ENCODE peak calls at places on chromosomes 3 and 15, in nine cellular contexts. B is astrocyte of the spinal cord; I is amygdala; Z is lower lobe of right lung; A is testis; N is stimulated activated CD4-positive, alpha-beta T cell treated with anti-CD3 and anti-CD28 coated beads, Interleukin-2, amount 100 ng/mL, for 4 hours; U is non-pigmented ciliary epithelial cell; J is activated T-cell treated with anti-CD3 and anti-CD28 coated beads, Interleukin-2, amount 50 U/mL, for 72 hours; P is PC-3. V is an unnamed sample.

GRCh38 chr3:43515208-43515917 is 106.4 kb downstream of the ANO10 start:
- DNase-seq in B (no peak), J (no peak), Z (no peak), I (no peak), P (no peak), N (no peak), U (no peak), A (no peak), V (no peak)

GRCh38 chr3:52265387-52265786 is 13.1 kb downstream of the WDR82 start:
- DNase-seq in U (no peak), P (peak), Z (no peak), B (no peak), N (no peak), J (no peak), A (no peak), I (no peak), V (no peak)

GRCh38 chr3:108548304-108548703 is 37.9 kb upstream of the MYH15 start:
- DNase-seq in B (no peak), I (no peak), Z (no peak), N (no peak), A (no peak), P (peak), J (no peak), U (no peak), V (no peak)

GRCh38 chr3:6262035-6262434 is 598.9 kb upstream of the GRM7 start:
- DNase-seq in B (no peak), U (no peak), I (no peak), P (no peak), A (no peak), Z (no peak), N (no peak), J (no peak), V (no peak)

GRCh38 chr3:36650271-36650671 is 114.1 kb downstream of the DCLK3 start:
- DNase-seq in B (peak), Z (no peak), A (no peak), U (peak), N (no peak), J (no peak), P (no peak), I (no peak), V (no peak)

GRCh38 chr15:32838820-32839219 is 121.0 kb downstream of the GREM1 start:
- DNase-seq in Z (no peak), I (peak), B (peak), A (no peak), U (no peak), N (no peak), J (no peak), P (peak), V (peak)

GRCh38 chr3:43959498-43960447 is 269.0 kb downstream of the ABHD5 start:
- DNase-seq in I (no peak), B (no peak), Z (no peak), P (no peak), N (no peak), J (no peak), A (no peak), U (no peak), V (no peak)

GRCh38 chr3:140599496-140599895 is 78.4 kb upstream of the TRIM42 start:
- DNase-seq in A (no peak), B (no peak), I (no peak), Z (no peak), J (no peak), P (peak), N (no peak), U (no peak), V (no peak)

GRCh38 chr3:52779011-52779410 is 1.6 kb downstream of the ITIH1 start:
- DNase-seq in I (no peak), J (no peak), P (no peak), B (no peak), U (no peak), N (no peak), Z (peak), A (no peak), V (no peak)

GRCh38 chr15:73906346-73907017 is 19.8 kb upstream of the LOXL1 start:
- DNase-seq in I (no peak), N (no peak), A (no peak), B (peak), U (no peak), J (no peak), P (no peak), Z (peak), V (no peak)

GRCh38 chr15:40330368-40330836 is 6.9 kb downstream of the INAFM2 start:
- DNase-seq in B (no peak), A (peak), Z (peak), U (no peak), I (no peak), N (no peak), J (no peak), P (peak), V (no peak)

GRCh38 chr15:48385431-48385830 is 54.2 kb downstream of the DUT start:
- DNase-seq in P (no peak), N (no peak), A (no peak), U (no peak), B (peak), Z (no peak), J (no peak), I (no peak), V (no peak)

GRCh38 chr3:189921770-189922169 is 198.9 kb downstream of the P3H2 start:
- DNase-seq in P (no peak), N (no peak), A (no peak), J (no peak), B (no peak), Z (no peak), I (no peak), U (no peak), V (no peak)

GRCh38 chr3:37308247-37308646 is 133.9 kb upstream of the LRRFIP2 start:
- DNase-seq in N (no peak), P (peak), Z (no peak), J (no peak), A (no peak), I (no peak), U (no peak), B (peak), V (no peak)

GRCh38 chr3:32177702-32178198 is 60.7 kb upstream of the CMTM8 start:
- DNase-seq in A (peak), N (peak), B (peak), U (peak), I (no peak), J (peak), P (peak), Z (no peak), V (no peak)

GRCh38 chr3:152657002-152657400 is 177.9 kb upstream of the P2RY1 start:
- DNase-seq in U (no peak), J (no peak), I (no peak), A (no peak), Z (no peak), B (no peak), N (no peak), P (no peak), V (no peak)

GRCh38 chr3:187291001-187291511 is 481 bp downstream of the MASP1 start:
- DNase-seq in I (no peak), P (no peak), U (no peak), B (peak), J (no peak), N (no peak), Z (no peak), A (peak), V (no peak)

GRCh38 chr15:80536231-80536630 is 132.0 kb downstream of the ARNT2 start:
- DNase-seq in A (no peak), B (no peak), P (no peak), I (no peak), Z (no peak), J (no peak), N (no peak), U (no peak), V (no peak)

GRCh38 chr3:116112686-116113085 is 332.6 kb downstream of the LSAMP start:
- DNase-seq in N (no peak), P (no peak), J (no peak), U (no peak), B (peak), Z (no peak), I (no peak), A (no peak), V (no peak)

GRCh38 chr3:11498646-11499045 is 145.1 kb downstream of the VGLL4 start:
- DNase-seq in A (peak), P (peak), B (peak), I (no peak), J (no peak), U (no peak), N (no peak), Z (peak), V (no peak)

GRCh38 chr3:10242182-10243065 is 5.8 kb upstream of the TATDN2 start:
- DNase-seq in P (no peak), N (peak), J (peak), I (no peak), U (no peak), Z (no peak), A (no peak), B (peak), V (no peak)

GRCh38 chr3:11455977-11456376 is 183.8 kb downstream of the ATG7 start:
- DNase-seq in N (no peak), U (peak), A (no peak), Z (no peak), P (no peak), B (peak), J (no peak), I (no peak), V (no peak)

GRCh38 chr3:150603888-150604319 is 783 bp downstream of the SELENOT start:
- DNase-seq in B (no peak), N (no peak), Z (no peak), J (no peak), I (no peak), A (peak), P (peak), U (no peak), V (no peak)

GRCh38 chr15:45268135-45268534 is 16.1 kb downstream of the SLC28A2 start:
- DNase-seq in U (no peak), A (no peak), I (no peak), Z (no peak), P (peak), B (no peak), J (no peak), N (no peak), V (no peak)

GRCh38 chr3:141707741-141708203 is 30.3 kb upstream of the RNF7 start:
- DNase-seq in I (no peak), A (no peak), B (peak), N (no peak), Z (no peak), U (peak), J (no peak), P (peak), V (no peak)

GRCh38 chr15:85777291-85778106 is 17.2 kb downstream of the KLHL25 start:
- DNase-seq in U (no peak), N (no peak), J (no peak), P (no peak), A (no peak), I (no peak), Z (peak), B (no peak), V (no peak)

GRCh38 chr15:34794590-34795206 is 651 bp downstream of the ACTC1 start:
- DNase-seq in J (no peak), P (no peak), U (no peak), B (no peak), I (no peak), A (no peak), Z (no peak), N (no peak), V (no peak)

GRCh38 chr3:2706144-2706835 is 403.9 kb downstream of the IL5RA start:
- DNase-seq in A (no peak), N (no peak), Z (no peak), I (no peak), B (no peak), P (no peak), U (no peak), J (no peak), V (no peak)

GRCh38 chr3:183560607-183561006 is 5.1 kb upstream of the KLHL6 start:
- DNase-seq in A (no peak), J (peak), P (peak), Z (no peak), B (no peak), N (no peak), I (no peak), U (no peak), V (no peak)

GRCh38 chr3:13626915-13627460 is 78.1 kb downstream of the FBLN2 start:
- DNase-seq in B (no peak), N (no peak), P (no peak), U (no peak), J (no peak), A (no peak), Z (peak), I (no peak), V (no peak)

GRCh38 chr3:135148431-135148830 is 353.4 kb downstream of the EPHB1 start:
- DNase-seq in B (no peak), U (no peak), A (peak), I (no peak), P (no peak), Z (no peak), N (no peak), J (no peak), V (no peak)

GRCh38 chr15:52256366-52256765 is 39.2 kb downstream of the MYO5C start:
- DNase-seq in N (peak), Z (no peak), B (peak), U (peak), P (peak), A (peak), I (peak), J (peak), V (peak)

GRCh38 chr3:16912400-16913263 is 27.9 kb downstream of the PLCL2 start:
- DNase-seq in Z (no peak), A (no peak), J (no peak), B (no peak), I (no peak), P (no peak), N (no peak), U (no peak), V (no peak)

GRCh38 chr15:90851945-90852344 is 16.4 kb upstream of the FURIN start:
- DNase-seq in J (peak), U (no peak), A (no peak), N (no peak), I (no peak), P (peak), B (no peak), Z (no peak), V (no peak)

GRCh38 chr15:80183886-80184285 is 31.1 kb downstream of the FAH start:
- DNase-seq in J (no peak), A (no peak), I (no peak), U (no peak), N (no peak), B (no peak), P (peak), Z (no peak), V (peak)

GRCh38 chr3:114552527-114552812 is 258.6 kb downstream of the TIGIT start:
- DNase-seq in Z (no peak), U (no peak), J (no peak), N (no peak), A (no peak), I (no peak), P (no peak), B (peak), V (no peak)

GRCh38 chr3:99317196-99317595 is 321.2 kb upstream of the COL8A1 start:
- DNase-seq in U (no peak), P (no peak), Z (no peak), A (no peak), I (no peak), B (no peak), N (no peak), J (no peak), V (no peak)

GRCh38 chr15:25777047-25777446 is 86.1 kb downstream of the ATP10A start:
- DNase-seq in U (no peak), Z (no peak), N (no peak), I (no peak), J (no peak), P (no peak), A (no peak), B (no peak), V (no peak)